ENCODE peak calls at places on chromosomes 13 and 19, in four cellular contexts. M is lower leg skin, C is esophagus muscularis mucosa, S is foreskin fibroblast. F is an unnamed sample.

GRCh38 chr13:114061746-114062145 is 70.7 kb downstream of the RASA3 start:
- DNase-seq in C (no peak), M (no peak), S (no peak), F (no peak)

GRCh38 chr19:3099347-3100145 is 5.4 kb downstream of the GNA11 start:
- DNase-seq in C (no peak), S (no peak), M (no peak), F (no peak)

GRCh38 chr13:110454227-110454859 is 107.2 kb downstream of the RAB20 start:
- DNase-seq in M (no peak), C (no peak), S (no peak), F (no peak)

GRCh38 chr13:40146586-40147240 is 491.3 kb downstream of the COG6 start:
- DNase-seq in M (no peak), S (no peak), C (no peak), F (no peak)

GRCh38 chr19:49453757-49454248 is 778 bp downstream of the ALDH16A1 start:
- DNase-seq in S (no peak), M (no peak), C (no peak), F (no peak)

GRCh38 chr13:110396476-110396875 is 89.4 kb downstream of the COL4A2 start:
- DNase-seq in M (no peak), C (no peak), S (no peak), F (no peak)

GRCh38 chr19:15442142-15442920 is 7.4 kb downstream of the WIZ start:
- DNase-seq in M (no peak), S (no peak), C (no peak), F (no peak)

GRCh38 chr19:45149129-45149528 is 11.7 kb downstream of the NKPD1 start:
- DNase-seq in C (no peak), M (no peak), S (no peak), F (no peak)

GRCh38 chr13:110186221-110186838 is 120.6 kb downstream of the COL4A1 start:
- DNase-seq in C (no peak), S (no peak), M (no peak), F (no peak)

GRCh38 chr13:90414691-90415596 is 932.5 kb upstream of the MIR17HG start:
- DNase-seq in C (no peak), S (peak), M (no peak), F (no peak)

GRCh38 chr19:12015753-12016116 is 19.7 kb downstream of the ZNF433 start:
- DNase-seq in S (no peak), C (no peak), M (no peak), F (no peak)

GRCh38 chr19:5718032-5718578 is 1.8 kb downstream of the LONP1 start:
- DNase-seq in M (no peak), S (peak), C (no peak), F (no peak)

GRCh38 chr13:42762917-42763316 is 18.5 kb upstream of the FAM216B start:
- DNase-seq in S (peak), C (no peak), M (no peak), F (no peak)

GRCh38 chr19:55368701-55369563 is 1.3 kb downstream of the IL11 start:
- DNase-seq in C (no peak), M (no peak), S (peak), F (no peak)

GRCh38 chr19:35365303-35365702 is 5.6 kb upstream of the GPR42 start:
- DNase-seq in M (no peak), C (peak), S (no peak), F (no peak)

GRCh38 chr13:94351292-94352000 is 128.0 kb downstream of the DCT start:
- DNase-seq in S (peak), C (peak), M (no peak), F (no peak)

GRCh38 chr13:114008964-114009589 is 35.2 kb upstream of the C13orf46 start:
- DNase-seq in M (no peak), C (no peak), S (no peak), F (no peak)

GRCh38 chr13:45623516-45624090 is 8.1 kb upstream of the ERICH6B start:
- DNase-seq in C (peak), M (no peak), S (peak), F (peak)

GRCh38 chr13:27482996-27483395 is 32.6 kb upstream of the MTIF3 start:
- DNase-seq in C (no peak), M (no peak), S (no peak), F (peak)

GRCh38 chr19:3304871-3305423 is 61.4 kb upstream of the NFIC start:
- DNase-seq in M (peak), S (peak), C (peak), F (no peak)

GRCh38 chr13:114024603-114025431 is 50.9 kb upstream of the C13orf46 start:
- DNase-seq in C (no peak), S (no peak), M (no peak), F (peak)

GRCh38 chr19:47432091-47432490 is 12.8 kb upstream of the MEIS3 start:
- DNase-seq in C (no peak), S (no peak), M (no peak), F (no peak)

GRCh38 chr19:33477781-33478180 is 43.8 kb downstream of the PEPD start:
- DNase-seq in C (no peak), M (no peak), S (no peak), F (no peak)

GRCh38 chr13:28455580-28456194 is 39.2 kb downstream of the FLT1 start:
- DNase-seq in S (no peak), C (no peak), M (no peak), F (no peak)

GRCh38 chr19:31113250-31113685 is 236.0 kb downstream of the TSHZ3 start:
- DNase-seq in C (no peak), M (no peak), S (peak), F (no peak)

GRCh38 chr13:74920945-74921725 is 560.8 kb downstream of the TBC1D4 start:
- DNase-seq in S (no peak), C (no peak), M (no peak), F (no peak)

GRCh38 chr19:46232029-46232428 is 2.5 kb downstream of the IGFL1 start:
- DNase-seq in S (no peak), C (no peak), M (no peak), F (no peak)

GRCh38 chr13:91398413-91399188 is at the start of gene GPC5:
- DNase-seq in M (peak), C (no peak), S (peak), F (peak)

GRCh38 chr13:113631341-113632095 is 26.5 kb downstream of the ATP4B start:
- DNase-seq in M (no peak), S (no peak), C (no peak), F (no peak)

GRCh38 chr13:111609631-111610030 is 289.2 kb downstream of the TEX29 start:
- DNase-seq in C (no peak), S (no peak), M (no peak), F (no peak)

GRCh38 chr13:76969488-76970365 is 21.4 kb downstream of the ACOD1 start:
- DNase-seq in S (peak), M (no peak), C (no peak), F (no peak)

DNA sequence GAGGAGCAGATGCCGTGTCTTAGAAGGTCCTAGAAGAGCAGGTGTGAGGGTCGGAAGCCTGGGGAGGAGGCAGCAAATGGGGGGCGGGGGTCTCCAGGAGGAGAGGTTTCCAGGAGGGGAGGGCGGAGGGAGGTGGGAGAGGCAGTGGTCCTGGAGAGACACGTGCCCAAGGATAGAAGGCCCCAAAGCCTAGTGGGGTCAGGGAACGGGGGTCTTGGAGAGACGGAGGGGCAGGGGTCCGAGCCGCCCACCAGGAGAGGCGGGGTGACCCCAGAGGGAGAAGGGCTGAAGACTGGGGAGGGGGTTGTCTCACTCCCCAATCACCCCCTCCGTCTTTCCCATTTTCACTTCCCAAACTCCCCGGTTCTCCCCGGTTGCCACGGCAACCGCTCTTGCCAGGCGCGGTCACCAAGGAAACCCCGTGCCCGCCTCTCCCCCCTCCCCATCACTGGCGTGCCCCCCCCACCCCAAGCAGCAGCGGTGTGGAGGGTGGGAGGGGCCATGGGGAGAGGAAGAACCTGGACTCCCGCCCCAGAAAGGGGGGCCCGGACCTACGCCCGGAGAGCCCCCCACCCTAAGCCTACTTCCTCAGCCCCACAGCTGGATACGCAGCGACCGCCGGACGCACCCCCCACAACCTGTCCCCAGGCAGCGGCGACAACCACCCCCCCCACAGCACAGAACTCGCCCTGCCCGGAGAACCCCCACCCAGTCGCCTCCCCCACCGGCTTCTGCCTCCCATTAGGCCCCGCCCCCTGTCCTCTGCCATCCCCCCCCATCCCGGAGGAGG is 988 bp downstream of the LRRC4B start:
- DNase-seq in S (no peak), M (no peak), C (no peak), F (no peak)
- H3K4me3 ChIP-seq in S (no peak), M (no peak), C (peak), F (no peak)

DNA sequence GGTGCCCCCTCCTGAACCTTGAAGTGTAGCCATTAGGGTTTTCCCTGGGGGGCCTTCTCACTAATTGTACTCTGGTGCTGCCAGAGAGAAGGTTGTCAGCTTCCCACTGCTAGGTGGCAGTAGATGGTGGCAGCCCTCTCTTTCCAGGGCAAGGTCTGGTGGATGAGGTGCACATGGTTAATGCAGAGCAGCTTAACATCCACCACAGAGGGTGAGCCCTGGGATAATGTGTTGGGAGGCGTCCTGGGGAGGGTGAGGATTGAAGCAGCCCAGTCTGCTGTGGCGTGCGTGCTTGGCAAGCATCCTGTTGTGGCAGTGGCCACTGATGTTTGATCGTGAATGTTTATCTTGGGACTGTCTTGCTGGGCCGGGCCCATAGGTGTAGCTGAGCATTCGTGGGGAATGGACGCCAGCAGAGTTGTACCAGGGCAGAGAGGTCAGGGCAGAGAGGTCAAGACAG is 5.8 kb downstream of the EGLN2 start:
- DNase-seq in C (no peak), S (no peak), M (no peak), F (no peak)
- TF ChIP-seq CTCF in C (no peak), S (no peak), M (no peak), F (no peak)

DNA sequence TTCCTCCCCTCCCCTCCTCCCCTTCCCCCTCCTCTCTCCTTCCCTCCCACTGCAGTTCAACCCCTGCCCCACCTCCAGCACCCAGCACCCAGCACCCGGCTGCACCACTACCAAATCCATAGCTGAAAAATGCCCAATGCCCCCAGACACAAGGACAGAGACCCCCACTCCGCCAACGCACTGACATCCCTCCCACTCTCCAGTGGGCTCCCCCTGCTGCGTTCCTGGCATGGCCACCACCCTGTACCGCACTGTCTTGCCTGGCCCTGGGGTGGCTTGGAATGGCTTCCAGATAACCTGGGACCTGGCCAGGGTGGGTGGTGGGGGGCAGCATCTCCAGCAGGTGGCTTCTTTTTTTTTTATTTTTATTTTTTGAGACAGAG is 5.8 kb upstream of the MKNK2 start:
- DNase-seq in M (no peak), C (no peak), S (no peak), F (no peak)
- H3K4me3 ChIP-seq in M (no peak), C (no peak), S (no peak), F (no peak)

GRCh38 chr19:51511353-51511752 is 9.8 kb upstream of the SIGLEC12 start:
- DNase-seq in C (peak), M (no peak), S (no peak), F (no peak)
- TF ChIP-seq CTCF in C (no peak), M (no peak), S (peak), F (peak)